ENCODE peak calls at places on chromosomes 5 and 9, in five cellular contexts. R, O, N, A and F are unnamed samples.

GRCh38 chr5:90558344-90559192 is at the start of gene ADGRV1:
- DNase-seq in R (peak), O (peak), N (peak), A (peak), F (peak)

GRCh38 chr9:116450378-116451139 is 236.5 kb upstream of the TRIM32 start:
- DNase-seq in R (no peak), O (peak), N (peak), A (no peak), F (peak)

GRCh38 chr5:176446884-176447537 is 1.2 kb upstream of the FAF2 start:
- DNase-seq in R (peak), O (no peak), N (peak), A (peak), F (no peak)

GRCh38 chr9:74742792-74743389 is 144.8 kb downstream of the TRPM6 start:
- DNase-seq in R (peak), O (peak), N (peak), A (peak), F (peak)

GRCh38 chr5:91381774-91382492 is 1.2 kb downstream of the ARRDC3 start:
- DNase-seq in R (peak), O (no peak), N (peak), A (peak), F (peak)

GRCh38 chr5:1788828-1789227 is 10.8 kb downstream of the MRPL36 start:
- DNase-seq in R (no peak), O (no peak), N (no peak), A (no peak), F (no peak)

GRCh38 chr5:132267931-132268501 is 10.5 kb downstream of the PDLIM4 start:
- DNase-seq in R (peak), O (no peak), N (no peak), A (no peak), F (no peak)

GRCh38 chr9:117084221-117084620 is 330.6 kb downstream of the ASTN2 start:
- DNase-seq in R (no peak), O (no peak), N (no peak), A (no peak), F (no peak)

GRCh38 chr9:110752766-110753165 is 84.2 kb downstream of the MUSK start:
- DNase-seq in R (no peak), O (no peak), N (no peak), A (no peak), F (peak)

GRCh38 chr9:106880863-106881262 is 17.9 kb downstream of the ZNF462 start:
- DNase-seq in R (no peak), O (no peak), N (no peak), A (no peak), F (peak)

GRCh38 chr9:34046784-34047379 is 1.8 kb downstream of the UBAP2 start:
- DNase-seq in R (no peak), O (no peak), N (peak), A (no peak), F (peak)

GRCh38 chr5:90803376-90803775 is 244.8 kb downstream of the ADGRV1 start:
- DNase-seq in R (no peak), O (no peak), N (no peak), A (no peak), F (no peak)

GRCh38 chr5:144060598-144060997 is 109.9 kb downstream of the YIPF5 start:
- DNase-seq in R (no peak), O (no peak), N (no peak), A (no peak), F (peak)

GRCh38 chr9:9752722-9753121 is 860.1 kb downstream of the PTPRD start:
- DNase-seq in R (no peak), O (no peak), N (no peak), A (no peak), F (no peak)

GRCh38 chr5:41863871-41864486 is 6.2 kb downstream of the OXCT1 start:
- DNase-seq in R (no peak), O (no peak), N (no peak), A (no peak), F (peak)

GRCh38 chr9:76896035-76896434 is 9.9 kb downstream of the PRUNE2 start:
- DNase-seq in R (no peak), O (no peak), N (no peak), A (no peak), F (no peak)

GRCh38 chr5:177086918-177087706 is 397 bp downstream of the FGFR4 start:
- DNase-seq in R (peak), O (no peak), N (peak), A (peak), F (no peak)

GRCh38 chr5:41371741-41372140 is 138.7 kb downstream of the PLCXD3 start:
- DNase-seq in R (no peak), O (peak), N (no peak), A (no peak), F (peak)

GRCh38 chr9:127938298-127938690 is 640 bp upstream of the DPM2 start:
- DNase-seq in R (peak), O (no peak), N (peak), A (no peak), F (no peak)

GRCh38 chr5:181037365-181037861 is 2.7 kb upstream of the BTNL9 start:
- DNase-seq in R (peak), O (no peak), N (peak), A (no peak), F (no peak)

GRCh38 chr5:1335540-1336095 is 9.3 kb downstream of the CLPTM1L start:
- DNase-seq in R (no peak), O (no peak), N (no peak), A (no peak), F (no peak)

GRCh38 chr9:98801562-98801961 is 5.2 kb upstream of the ANKS6 start:
- DNase-seq in R (no peak), O (no peak), N (no peak), A (no peak), F (no peak)

GRCh38 chr9:107734231-107735014 is 244.9 kb upstream of the KLF4 start:
- DNase-seq in R (no peak), O (no peak), N (no peak), A (no peak), F (peak)

GRCh38 chr5:117088176-117088575 is 513.6 kb upstream of the SEMA6A start:
- DNase-seq in R (no peak), O (no peak), N (no peak), A (no peak), F (no peak)

GRCh38 chr9:110526426-110526825 is 53.1 kb downstream of the SVEP1 start:
- DNase-seq in R (no peak), O (no peak), N (no peak), A (no peak), F (peak)

GRCh38 chr5:15243301-15244020 is 256.5 kb upstream of the FBXL7 start:
- DNase-seq in R (no peak), O (no peak), N (no peak), A (no peak), F (no peak)

GRCh38 chr9:37952731-37953130 is 48.8 kb upstream of the SLC25A51 start:
- DNase-seq in R (no peak), O (no peak), N (no peak), A (no peak), F (peak)

GRCh38 chr9:92615790-92616189 is 54.1 kb downstream of the IPPK start:
- DNase-seq in R (peak), O (no peak), N (no peak), A (no peak), F (no peak)
- H3K27ac ChIP-seq in R (no peak), O (no peak), N (no peak), A (no peak), F (no peak)

GRCh38 chr9:134348404-134349155 is 22.3 kb downstream of the RXRA start:
- DNase-seq in R (no peak), O (no peak), N (no peak), A (no peak), F (no peak)

GRCh38 chr9:134347996-134348395 is 21.7 kb downstream of the RXRA start:
- DNase-seq in R (no peak), O (no peak), N (no peak), A (no peak), F (no peak)

GRCh38 chr9:134346151-134346550 is 19.9 kb downstream of the RXRA start:
- DNase-seq in R (no peak), O (no peak), N (no peak), A (no peak), F (peak)

GRCh38 chr9:134345737-134346136 is 19.5 kb downstream of the RXRA start:
- DNase-seq in R (no peak), O (no peak), N (no peak), A (no peak), F (no peak)

GRCh38 chr9:134346840-134347239 is 20.6 kb downstream of the RXRA start:
- DNase-seq in R (no peak), O (no peak), N (no peak), A (no peak), F (no peak)
- H2AK5ac ChIP-seq in R (no peak), O (no peak), N (no peak), A (no peak), F (no peak)

GRCh38 chr5:30505014-30505886 is 688.2 kb upstream of the CDH6 start:
- DNase-seq in R (no peak), O (no peak), N (peak), A (peak), F (peak)
- H3K27ac ChIP-seq in R (no peak), O (peak), N (no peak), A (no peak), F (no peak)

GRCh38 chr5:142455856-142456255 is 131.0 kb upstream of the SPRY4 start:
- DNase-seq in R (no peak), O (no peak), N (no peak), A (no peak), F (no peak)

GRCh38 chr5:142453801-142454381 is 129.1 kb upstream of the SPRY4 start:
- DNase-seq in R (no peak), O (no peak), N (no peak), A (no peak), F (no peak)

GRCh38 chr5:142461028-142461427 is 136.2 kb upstream of the SPRY4 start:
- DNase-seq in R (no peak), O (no peak), N (no peak), A (no peak), F (no peak)

GRCh38 chr5:142463880-142464279 is 139.1 kb upstream of the SPRY4 start:
- DNase-seq in R (no peak), O (no peak), N (no peak), A (no peak), F (no peak)

GRCh38 chr5:142459209-142459608 is 134.4 kb upstream of the SPRY4 start:
- DNase-seq in R (no peak), O (no peak), N (no peak), A (no peak), F (no peak)
- H2AK5ac ChIP-seq in R (no peak), O (no peak), N (no peak), A (peak), F (no peak)

GRCh38 chr9:18365651-18366050 is 108.3 kb upstream of the ADAMTSL1 start:
- DNase-seq in R (no peak), O (no peak), N (no peak), A (no peak), F (no peak)
- H3K27ac ChIP-seq in R (no peak), O (no peak), N (no peak), A (no peak), F (no peak)